ENCODE peak calls at places on chromosomes 16 and 17, in ten cellular contexts. One of them, this sample, is unnamed.
A peak's percentile ranks its signal among the peaks of the same experiment; 100 is the strongest.

GRCh38 chr16:81553080-81553813 is 108.6 kb downstream of the CMIP start:
- DNase-seq in H1: no peak
- DNase-seq in kidney: peak; percentile 62
- DNase-seq in MCF 10A: no peak
- DNase-seq in transverse colon: no peak
- DNase-seq in AG09309: no peak
- DNase-seq in PC-9: no peak
- DNase-seq in fibroblast of pulmonary artery: no peak
- DNase-seq in thyroid gland: peak; percentile 39
- DNase-seq in BJ: no peak
- DNase-seq in this sample: no peak

GRCh38 chr16:54928421-54929089 is 2.1 kb upstream of the IRX5 start:
- DNase-seq in H1: no peak
- DNase-seq in kidney: peak; percentile 95
- DNase-seq in MCF 10A: peak; percentile 61
- DNase-seq in transverse colon: no peak
- DNase-seq in AG09309: no peak
- DNase-seq in PC-9: no peak
- DNase-seq in fibroblast of pulmonary artery: no peak
- DNase-seq in thyroid gland: peak; percentile 43
- DNase-seq in BJ: no peak
- DNase-seq in this sample: peak; percentile 69

GRCh38 chr17:30101686-30102390 is 14.8 kb upstream of the NSRP1 start:
- DNase-seq in H1: no peak
- DNase-seq in kidney: no peak
- DNase-seq in MCF 10A: no peak
- DNase-seq in transverse colon: no peak
- DNase-seq in AG09309: no peak
- DNase-seq in PC-9: no peak
- DNase-seq in fibroblast of pulmonary artery: peak; percentile 50
- DNase-seq in thyroid gland: no peak
- DNase-seq in BJ: no peak
- DNase-seq in this sample: no peak

GRCh38 chr16:24844101-24845030 is 1.4 kb upstream of the SLC5A11 start:
- DNase-seq in H1: no peak
- DNase-seq in kidney: no peak
- DNase-seq in MCF 10A: peak; percentile 29
- DNase-seq in transverse colon: peak; percentile 36
- DNase-seq in AG09309: no peak
- DNase-seq in PC-9: peak; percentile 86
- DNase-seq in fibroblast of pulmonary artery: no peak
- DNase-seq in thyroid gland: no peak
- DNase-seq in BJ: no peak
- DNase-seq in this sample: peak; percentile 76

GRCh38 chr17:44084921-44085320 is 14.4 kb downstream of the G6PC3 start:
- DNase-seq in H1: no peak
- DNase-seq in kidney: no peak
- DNase-seq in MCF 10A: no peak
- DNase-seq in transverse colon: no peak
- DNase-seq in AG09309: no peak
- DNase-seq in PC-9: no peak
- DNase-seq in fibroblast of pulmonary artery: no peak
- DNase-seq in thyroid gland: no peak
- DNase-seq in BJ: no peak
- DNase-seq in this sample: no peak

GRCh38 chr16:8905168-8905762 is 23.1 kb downstream of the LITAFD start:
- DNase-seq in H1: no peak
- DNase-seq in kidney: no peak
- DNase-seq in MCF 10A: peak; percentile 25
- DNase-seq in transverse colon: no peak
- DNase-seq in AG09309: no peak
- DNase-seq in PC-9: peak; percentile 17
- DNase-seq in fibroblast of pulmonary artery: peak; percentile 66
- DNase-seq in thyroid gland: no peak
- DNase-seq in BJ: no peak
- DNase-seq in this sample: peak; percentile 29

GRCh38 chr17:7074931-7075330 is 5.1 kb downstream of the CLEC10A start:
- DNase-seq in H1: no peak
- DNase-seq in kidney: no peak
- DNase-seq in MCF 10A: no peak
- DNase-seq in transverse colon: no peak
- DNase-seq in AG09309: no peak
- DNase-seq in PC-9: no peak
- DNase-seq in fibroblast of pulmonary artery: no peak
- DNase-seq in thyroid gland: no peak
- DNase-seq in BJ: no peak
- DNase-seq in this sample: no peak

GRCh38 chr17:40098846-40099626 is 1.4 kb downstream of the NR1D1 start:
- DNase-seq in H1: peak; percentile 95
- DNase-seq in kidney: peak; percentile 100
- DNase-seq in MCF 10A: peak; percentile 100
- DNase-seq in transverse colon: peak; percentile 100
- DNase-seq in AG09309: peak; percentile 98
- DNase-seq in PC-9: peak; percentile 99
- DNase-seq in fibroblast of pulmonary artery: peak; percentile 99
- DNase-seq in thyroid gland: peak; percentile 100
- DNase-seq in BJ: peak; percentile 98
- DNase-seq in this sample: peak; percentile 100

GRCh38 chr17:79114455-79115301 is 40.1 kb downstream of the ENGASE start:
- DNase-seq in H1: no peak
- DNase-seq in kidney: no peak
- DNase-seq in MCF 10A: peak; percentile 44
- DNase-seq in transverse colon: peak; percentile 64
- DNase-seq in AG09309: no peak
- DNase-seq in PC-9: peak; percentile 82
- DNase-seq in fibroblast of pulmonary artery: no peak
- DNase-seq in thyroid gland: peak; percentile 90
- DNase-seq in BJ: no peak
- DNase-seq in this sample: peak; percentile 72

GRCh38 chr16:10579965-10580918 is at the start of gene EMP2:
- DNase-seq in H1: peak; percentile 31
- DNase-seq in kidney: peak; percentile 88
- DNase-seq in MCF 10A: peak; percentile 76
- DNase-seq in transverse colon: peak; percentile 87
- DNase-seq in AG09309: no peak
- DNase-seq in PC-9: peak; percentile 89
- DNase-seq in fibroblast of pulmonary artery: peak; percentile 63
- DNase-seq in thyroid gland: peak; percentile 73
- DNase-seq in BJ: no peak
- DNase-seq in this sample: peak; percentile 93

GRCh38 chr17:47634870-47635269 is 14.8 kb upstream of the KPNB1 start:
- DNase-seq in H1: no peak
- DNase-seq in kidney: no peak
- DNase-seq in MCF 10A: no peak
- DNase-seq in transverse colon: no peak
- DNase-seq in AG09309: no peak
- DNase-seq in PC-9: no peak
- DNase-seq in fibroblast of pulmonary artery: no peak
- DNase-seq in thyroid gland: no peak
- DNase-seq in BJ: no peak
- DNase-seq in this sample: no peak

GRCh38 chr17:1999557-2000251 is 25.4 kb downstream of the RTN4RL1 start:
- DNase-seq in H1: no peak
- DNase-seq in kidney: no peak
- DNase-seq in MCF 10A: no peak
- DNase-seq in transverse colon: peak; percentile 67
- DNase-seq in AG09309: no peak
- DNase-seq in PC-9: peak; percentile 54
- DNase-seq in fibroblast of pulmonary artery: peak; percentile 22
- DNase-seq in thyroid gland: no peak
- DNase-seq in BJ: no peak
- DNase-seq in this sample: peak; percentile 37

GRCh38 chr16:86572041-86572521 is 5.5 kb downstream of the FOXC2 start:
- DNase-seq in H1: no peak
- DNase-seq in kidney: peak; percentile 29
- DNase-seq in MCF 10A: no peak
- DNase-seq in transverse colon: no peak
- DNase-seq in AG09309: no peak
- DNase-seq in PC-9: no peak
- DNase-seq in fibroblast of pulmonary artery: no peak
- DNase-seq in thyroid gland: no peak
- DNase-seq in BJ: no peak
- DNase-seq in this sample: no peak

DNA sequence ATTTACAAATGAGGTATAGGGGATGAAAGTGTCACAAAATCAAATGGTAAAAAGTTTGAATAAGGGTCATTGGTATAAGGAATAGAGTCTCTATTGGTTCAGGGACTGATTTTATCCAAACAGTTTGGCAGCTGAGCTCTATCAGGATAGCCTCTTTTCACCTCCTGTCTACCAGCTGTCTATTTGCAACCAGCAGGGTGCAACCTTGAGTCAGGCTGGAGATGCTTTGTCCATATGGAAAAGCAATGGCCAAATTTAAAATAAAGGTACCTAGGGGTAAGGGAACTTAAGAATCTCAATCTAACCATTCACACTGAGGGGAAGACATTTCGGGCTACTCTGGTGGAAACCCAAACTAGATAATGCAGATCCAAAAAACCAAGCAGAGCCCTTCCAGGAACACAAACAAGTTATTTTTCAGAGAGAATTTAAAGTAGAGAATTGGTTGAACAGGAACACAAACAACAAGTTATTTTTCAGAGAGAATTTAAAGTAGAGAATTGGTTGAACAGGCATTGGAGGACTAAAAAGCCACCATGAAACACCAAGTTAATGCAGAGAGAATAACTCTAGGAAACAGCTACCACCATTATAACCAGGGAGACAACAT is 12.6 kb upstream of the CA10 start:
- DNase-seq in H1: no peak
- DNase-seq in kidney: no peak
- DNase-seq in MCF 10A: peak; percentile 66
- DNase-seq in transverse colon: no peak
- DNase-seq in AG09309: no peak
- DNase-seq in PC-9: peak; percentile 9
- DNase-seq in fibroblast of pulmonary artery: peak; percentile 5
- DNase-seq in thyroid gland: peak; percentile 7
- DNase-seq in BJ: no peak
- DNase-seq in this sample: peak; percentile 79
- TF ChIP-seq CTCF in H1: peak; percentile 72
- TF ChIP-seq CTCF in kidney: peak; percentile 50
- TF ChIP-seq CTCF in MCF 10A: peak; percentile 63
- TF ChIP-seq CTCF in transverse colon: no peak
- TF ChIP-seq CTCF in AG09309: peak; percentile 19
- TF ChIP-seq CTCF in PC-9: peak; percentile 72
- TF ChIP-seq CTCF in fibroblast of pulmonary artery: peak; percentile 43
- TF ChIP-seq CTCF in thyroid gland: no peak
- TF ChIP-seq CTCF in BJ: peak; percentile 23
- TF ChIP-seq CTCF in this sample: peak; percentile 81

DNA sequence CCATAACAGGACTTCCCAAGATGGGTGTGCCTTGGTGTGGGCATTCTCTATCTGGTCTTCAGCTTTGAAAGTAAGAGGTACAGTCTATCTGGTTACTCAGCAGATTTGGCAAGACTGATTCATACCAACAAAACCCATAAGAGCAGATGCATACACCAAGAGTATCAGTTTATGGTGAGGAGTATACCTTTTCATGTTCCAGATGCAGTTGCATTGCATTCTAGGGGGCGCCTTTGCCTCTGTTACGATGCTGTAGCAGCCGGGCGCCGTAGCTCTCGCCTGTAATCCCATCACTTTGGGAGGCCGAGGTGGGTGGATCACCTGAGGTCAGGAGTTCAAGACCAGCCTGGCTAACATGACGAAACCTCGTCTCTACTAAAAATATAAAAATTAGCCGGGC is 31.1 kb upstream of the CARMIL2 start:
- DNase-seq in H1: peak; percentile 15
- DNase-seq in kidney: no peak
- DNase-seq in MCF 10A: peak; percentile 6
- DNase-seq in transverse colon: no peak
- DNase-seq in AG09309: no peak
- DNase-seq in PC-9: no peak
- DNase-seq in fibroblast of pulmonary artery: no peak
- DNase-seq in thyroid gland: no peak
- DNase-seq in BJ: no peak
- DNase-seq in this sample: peak; percentile 7
- TF ChIP-seq CTCF in H1: peak; percentile 73
- TF ChIP-seq CTCF in kidney: no peak
- TF ChIP-seq CTCF in MCF 10A: no peak
- TF ChIP-seq CTCF in transverse colon: no peak
- TF ChIP-seq CTCF in AG09309: peak; percentile 3
- TF ChIP-seq CTCF in PC-9: peak; percentile 23
- TF ChIP-seq CTCF in fibroblast of pulmonary artery: peak; percentile 5
- TF ChIP-seq CTCF in thyroid gland: no peak
- TF ChIP-seq CTCF in BJ: no peak
- TF ChIP-seq CTCF in this sample: no peak

DNA sequence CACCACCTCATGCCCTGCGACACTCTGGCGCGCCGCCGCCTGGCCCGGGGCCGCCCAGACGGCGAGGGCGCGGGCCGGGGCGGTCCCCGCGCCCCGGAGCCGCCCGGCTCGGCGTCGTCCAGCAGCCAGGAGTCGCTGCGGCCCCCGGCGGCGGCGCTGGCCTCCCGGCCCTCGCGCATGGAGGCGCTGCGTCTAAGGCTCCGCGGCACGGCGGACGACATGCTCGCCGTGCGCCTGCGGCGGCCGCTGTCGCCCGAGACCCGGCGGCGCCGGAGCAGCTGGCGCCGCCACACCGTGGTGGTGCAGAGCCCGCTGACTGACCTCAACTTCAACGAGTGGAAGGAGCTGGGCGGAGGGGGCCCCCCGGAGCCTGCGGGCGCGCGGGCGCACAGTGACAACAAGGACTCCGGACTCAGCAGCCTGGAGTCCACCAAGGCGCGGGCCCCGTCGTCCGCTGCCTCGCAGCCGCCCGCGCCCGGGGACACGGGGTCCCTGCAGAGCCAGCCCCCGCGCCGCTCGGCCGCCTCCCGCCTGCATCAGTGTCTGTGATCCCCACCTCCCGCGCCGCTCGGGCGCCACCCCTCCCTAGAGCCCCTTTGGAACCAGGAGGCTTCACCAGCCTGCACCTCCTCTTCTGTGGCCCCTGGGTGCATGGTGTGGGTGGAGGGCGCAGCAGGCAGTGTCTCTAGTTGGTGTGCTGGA is 82.3 kb downstream of the ARHGAP23 start:
- DNase-seq in H1: no peak
- DNase-seq in kidney: peak; percentile 75
- DNase-seq in MCF 10A: no peak
- DNase-seq in transverse colon: no peak
- DNase-seq in AG09309: no peak
- DNase-seq in PC-9: no peak
- DNase-seq in fibroblast of pulmonary artery: peak; percentile 41
- DNase-seq in thyroid gland: peak; percentile 37
- DNase-seq in BJ: no peak
- DNase-seq in this sample: no peak
- TF ChIP-seq CTCF in H1: peak; percentile 33
- TF ChIP-seq CTCF in kidney: no peak
- TF ChIP-seq CTCF in MCF 10A: no peak
- TF ChIP-seq CTCF in transverse colon: no peak
- TF ChIP-seq CTCF in AG09309: no peak
- TF ChIP-seq CTCF in PC-9: no peak
- TF ChIP-seq CTCF in fibroblast of pulmonary artery: no peak
- TF ChIP-seq CTCF in thyroid gland: peak; percentile 1
- TF ChIP-seq CTCF in BJ: no peak
- TF ChIP-seq CTCF in this sample: no peak

GRCh38 chr17:75480281-75480680 is 23.8 kb downstream of the TMEM94 start:
- DNase-seq in H1: no peak
- DNase-seq in kidney: peak; percentile 51
- DNase-seq in MCF 10A: no peak
- DNase-seq in transverse colon: no peak
- DNase-seq in AG09309: no peak
- DNase-seq in PC-9: no peak
- DNase-seq in fibroblast of pulmonary artery: no peak
- DNase-seq in thyroid gland: no peak
- DNase-seq in BJ: no peak
- DNase-seq in this sample: no peak
- TF ChIP-seq CTCF in H1: no peak
- TF ChIP-seq CTCF in kidney: no peak
- TF ChIP-seq CTCF in MCF 10A: no peak
- TF ChIP-seq CTCF in transverse colon: no peak
- TF ChIP-seq CTCF in AG09309: no peak
- TF ChIP-seq CTCF in PC-9: no peak
- TF ChIP-seq CTCF in fibroblast of pulmonary artery: no peak
- TF ChIP-seq CTCF in thyroid gland: no peak
- TF ChIP-seq CTCF in BJ: no peak
- TF ChIP-seq CTCF in this sample: no peak

This sample was measured in Calu3.